ENCODE peak calls at places on chromosome 19, in six cellular contexts. O is IMR-90, R is NB4, G is uterus, W is A549, A is prostate gland. X is an unnamed sample.

GRCh38 chr19:1962674-1963073 is 21.7 kb downstream of the CSNK1G2 start:
- DNase-seq in O (no peak), G (no peak), R (no peak), W (no peak), A (no peak), X (no peak)

GRCh38 chr19:14150770-14151661 is 14.6 kb upstream of the ASF1B start:
- DNase-seq in A (no peak), O (no peak), R (no peak), W (no peak), G (no peak), X (no peak)

GRCh38 chr19:54478677-54479266 is 5.7 kb upstream of the CDC42EP5 start:
- DNase-seq in R (peak), A (no peak), W (peak), G (no peak), O (peak), X (no peak)

GRCh38 chr19:44303305-44303704 is 1.5 kb downstream of the ZNF235 start:
- DNase-seq in G (no peak), R (peak), A (no peak), O (no peak), W (no peak), X (no peak)

GRCh38 chr19:22545751-22546150 is 88.4 kb upstream of the ZNF492 start:
- DNase-seq in W (peak), R (peak), G (peak), O (no peak), A (no peak), X (no peak)

GRCh38 chr19:1013218-1013617 is 7.7 kb downstream of the TMEM259 start:
- DNase-seq in G (no peak), A (no peak), O (no peak), R (no peak), W (no peak), X (no peak)

GRCh38 chr19:18607222-18608101 is 863 bp upstream of the CRLF1 start:
- DNase-seq in A (no peak), R (no peak), W (no peak), G (no peak), O (no peak), X (no peak)

GRCh38 chr19:46716013-46716671 is 772 bp downstream of the PRKD2 start:
- DNase-seq in O (no peak), A (no peak), R (peak), G (no peak), W (no peak), X (peak)

GRCh38 chr19:1987197-1988187 is 28.0 kb downstream of the BTBD2 start:
- DNase-seq in A (no peak), G (no peak), R (peak), O (no peak), W (no peak), X (no peak)

GRCh38 chr19:21128901-21129698 is 12.7 kb upstream of the ZNF431 start:
- DNase-seq in A (no peak), O (no peak), W (no peak), G (no peak), R (no peak), X (no peak)

GRCh38 chr19:45800009-45800553 is 7.4 kb upstream of the DMWD start:
- DNase-seq in W (peak), G (no peak), A (no peak), O (peak), R (peak), X (no peak)

GRCh38 chr19:51407631-51408131 is 9.8 kb downstream of the SIGLEC10 start:
- DNase-seq in R (peak), O (peak), G (no peak), W (peak), A (no peak), X (peak)

GRCh38 chr19:32717496-32717895 is 2.1 kb upstream of the TDRD12 start:
- DNase-seq in A (no peak), R (no peak), G (no peak), W (no peak), O (no peak), X (no peak)

GRCh38 chr19:45473366-45474190 is 5.8 kb downstream of the FOSB start:
- DNase-seq in G (no peak), O (no peak), W (no peak), R (no peak), A (no peak), X (no peak)

GRCh38 chr19:39845621-39846175 is 481 bp downstream of the FBL start:
- DNase-seq in R (peak), A (no peak), G (no peak), W (no peak), O (no peak), X (no peak)

GRCh38 chr19:28483197-28483596 is 729.8 kb downstream of the UQCRFS1 start:
- DNase-seq in R (no peak), A (no peak), G (no peak), O (no peak), W (no peak), X (no peak)

GRCh38 chr19:1789282-1790020 is 22.6 kb downstream of the ATP8B3 start:
- DNase-seq in R (no peak), A (no peak), W (peak), G (no peak), O (no peak), X (no peak)

GRCh38 chr19:9981406-9982260 is 28.7 kb downstream of the COL5A3 start:
- DNase-seq in O (no peak), A (no peak), W (no peak), G (no peak), R (peak), X (no peak)

GRCh38 chr19:46392252-46392801 is 21.0 kb downstream of the CCDC8 start:
- DNase-seq in G (no peak), W (no peak), O (peak), R (peak), A (no peak), X (no peak)

GRCh38 chr19:38315657-38316476 is at the start of gene YIF1B:
- DNase-seq in G (peak), R (peak), W (peak), O (peak), A (peak), X (peak)

GRCh38 chr19:920051-920857 is 3.1 kb downstream of the KISS1R start:
- DNase-seq in G (no peak), O (no peak), W (no peak), R (peak), A (no peak), X (no peak)

GRCh38 chr19:14198384-14199376 is 7.3 kb downstream of the ADGRL1 start:
- DNase-seq in O (no peak), W (peak), G (no peak), R (peak), A (no peak), X (no peak)

GRCh38 chr19:13985771-13986347 is 20.3 kb downstream of the RFX1 start:
- DNase-seq in W (no peak), G (no peak), R (no peak), O (no peak), A (no peak), X (no peak)

GRCh38 chr19:41327076-41327475 is 17.1 kb downstream of the CCDC97 start:
- DNase-seq in R (no peak), A (no peak), W (no peak), O (no peak), G (no peak), X (no peak)

GRCh38 chr19:1066748-1067340 is at the start of gene ARHGAP45:
- DNase-seq in O (no peak), W (no peak), A (no peak), R (peak), G (no peak), X (peak)

GRCh38 chr19:30255783-30256509 is 116.2 kb upstream of the ZNF536 start:
- DNase-seq in W (no peak), O (no peak), A (no peak), G (no peak), R (no peak), X (no peak)

GRCh38 chr19:29516358-29516725 is 9.5 kb upstream of the VSTM2B start:
- DNase-seq in W (no peak), O (no peak), G (no peak), R (no peak), A (no peak), X (no peak)

GRCh38 chr19:50514346-50515167 is 844 bp upstream of the ASPDH start:
- DNase-seq in O (no peak), R (no peak), A (no peak), W (no peak), G (no peak), X (no peak)

GRCh38 chr19:51460164-51460992 is 2.1 kb upstream of the SIGLEC8 start:
- DNase-seq in A (no peak), W (peak), G (no peak), R (peak), O (peak), X (peak)

GRCh38 chr19:54138777-54139256 is 1.3 kb downstream of the CNOT3 start:
- DNase-seq in A (no peak), G (no peak), R (no peak), O (no peak), W (no peak), X (no peak)

GRCh38 chr19:35755550-35756371 is 1.1 kb downstream of the HSPB6 start:
- DNase-seq in G (peak), R (no peak), A (peak), W (no peak), O (peak), X (peak)

GRCh38 chr19:41206926-41207750 is 11.9 kb upstream of the AXL start:
- DNase-seq in R (no peak), W (no peak), O (no peak), G (peak), A (no peak), X (peak)

GRCh38 chr19:28168557-28168956 is 1044.4 kb downstream of the UQCRFS1 start:
- DNase-seq in G (no peak), W (no peak), R (no peak), O (no peak), A (no peak), X (no peak)

GRCh38 chr19:12779162-12779993 is 4.0 kb upstream of the HOOK2 start:
- DNase-seq in G (peak), A (no peak), R (peak), W (peak), O (peak), X (no peak)

GRCh38 chr19:11541238-11541637 is 2.6 kb downstream of the CNN1 start:
- DNase-seq in G (no peak), W (no peak), R (no peak), O (no peak), A (no peak), X (no peak)

GRCh38 chr19:10789876-10790275 is 46.1 kb downstream of the TMED1 start:
- DNase-seq in A (no peak), O (no peak), R (peak), G (no peak), W (no peak), X (no peak)

GRCh38 chr19:2494447-2495129 is 18.7 kb downstream of the GADD45B start:
- DNase-seq in O (peak), R (peak), G (peak), W (peak), A (peak), X (peak)

DNA sequence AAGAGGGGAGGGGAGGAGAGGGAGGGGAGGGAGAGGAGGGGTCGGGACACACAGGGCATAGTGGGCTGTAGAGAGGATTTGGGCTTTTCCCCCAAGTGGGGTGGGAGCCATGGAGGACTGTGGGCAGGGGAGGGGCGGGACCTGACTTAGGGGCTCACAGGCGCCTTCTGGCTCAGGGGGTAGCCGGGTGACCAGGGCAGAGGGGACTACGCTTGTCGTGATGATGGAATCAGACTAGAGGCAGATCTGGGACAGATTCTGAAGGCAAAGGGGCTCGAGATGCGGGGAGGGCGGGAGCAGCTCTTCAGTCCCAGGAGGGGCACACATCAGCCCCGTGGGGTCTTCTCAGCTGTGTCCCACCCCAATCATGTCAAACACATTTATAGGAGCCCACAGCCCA is 13.5 kb downstream of the NDUFA11 start:
- DNase-seq in A (no peak), W (no peak), R (no peak), O (no peak), G (no peak), X (no peak)
- TF ChIP-seq POLR2A in A (no peak), W (no peak), R (no peak), O (no peak), G (no peak), X (no peak)

DNA sequence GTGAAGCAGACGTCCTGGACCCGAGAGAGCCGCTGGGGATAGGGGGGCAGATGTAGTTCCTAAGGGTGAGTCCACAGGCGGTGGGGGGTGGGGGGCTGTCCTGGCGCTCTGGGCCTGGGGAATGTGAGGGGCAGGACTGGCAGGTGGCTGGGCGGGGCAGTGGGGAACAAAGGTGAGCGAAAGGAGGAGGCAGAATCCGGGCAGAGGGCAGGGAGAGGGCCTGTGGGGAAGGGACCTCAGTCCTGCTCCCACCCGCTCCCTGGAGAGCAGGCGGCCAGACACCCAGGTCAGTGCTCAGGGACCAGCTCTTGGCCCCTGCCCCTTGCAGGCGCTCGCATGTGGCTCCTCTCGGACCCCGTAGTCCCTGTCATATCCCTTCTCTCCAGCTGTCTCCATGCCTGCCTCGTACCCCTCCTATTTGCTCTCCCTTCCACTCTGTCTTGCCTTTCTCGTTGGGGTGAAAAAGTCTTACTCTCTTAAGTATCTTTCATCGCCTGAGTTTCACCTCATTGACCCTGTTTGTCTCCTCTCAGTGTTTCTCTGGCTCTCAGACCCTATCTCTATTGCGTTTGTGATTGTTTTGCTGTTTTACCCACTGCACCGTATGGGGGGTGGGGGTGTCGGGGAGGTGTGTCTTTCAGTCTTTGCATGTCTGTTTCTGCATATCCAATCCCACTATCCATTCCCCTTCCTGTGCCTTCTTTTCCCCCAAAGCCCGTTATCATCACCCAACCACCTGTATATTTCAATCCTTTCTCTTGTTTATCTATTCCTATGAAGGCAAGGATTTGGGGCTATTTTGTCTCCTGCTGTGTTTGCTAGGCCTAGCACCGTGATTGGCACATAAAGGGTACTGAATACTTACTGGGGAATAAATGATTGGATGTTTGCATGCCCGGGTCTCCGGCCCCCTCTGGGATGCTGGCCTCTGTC is 5.8 kb downstream of the SPHK2 start:
- DNase-seq in O (no peak), G (no peak), W (no peak), R (peak), A (no peak), X (no peak)
- TF ChIP-seq POLR2A in O (no peak), G (no peak), W (no peak), R (no peak), A (no peak), X (no peak)

DNA sequence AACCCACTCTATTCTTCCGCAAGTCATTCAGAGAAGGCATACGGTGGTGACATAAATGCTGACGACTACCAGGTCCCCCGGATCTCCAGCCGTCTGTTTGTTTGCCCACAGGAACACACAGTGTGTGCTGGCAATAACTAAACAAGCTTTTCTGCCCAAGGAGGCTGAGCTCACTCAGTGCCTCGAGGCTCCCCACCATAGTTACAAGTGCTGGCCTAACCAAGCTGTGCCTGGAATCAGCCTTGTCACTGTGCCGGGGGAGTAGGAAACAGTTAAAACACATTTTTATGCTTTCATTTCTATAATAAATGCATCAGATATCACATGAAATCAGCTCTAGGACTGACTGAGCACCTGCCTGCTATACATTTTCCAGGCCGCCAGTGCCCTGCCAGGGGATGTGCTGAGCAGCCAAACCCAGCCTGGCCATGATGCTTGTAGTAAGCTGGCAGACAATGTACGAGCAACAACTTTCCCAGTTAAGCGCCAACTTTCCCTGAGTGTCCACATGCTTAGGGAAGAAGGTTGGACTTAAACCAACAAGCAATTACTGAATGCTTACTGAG is 28.1 kb downstream of the BRD4 start:
- DNase-seq in W (peak), G (no peak), A (no peak), R (peak), O (no peak), X (no peak)
- TF ChIP-seq POLR2A in W (no peak), G (no peak), A (no peak), R (no peak), O (no peak), X (no peak)

GRCh38 chr19:3838661-3839060 is 30.2 kb downstream of the ZFR2 start:
- DNase-seq in R (no peak), W (no peak), G (no peak), A (no peak), O (no peak), X (no peak)

GRCh38 chr19:3835055-3835435 is 33.8 kb downstream of the ZFR2 start:
- DNase-seq in W (no peak), A (no peak), G (no peak), R (no peak), O (no peak), X (no peak)

GRCh38 chr19:3837332-3837731 is 31.5 kb downstream of the ZFR2 start:
- DNase-seq in O (no peak), A (no peak), G (no peak), W (no peak), R (no peak), X (no peak)

GRCh38 chr19:3836887-3837286 is 32.0 kb downstream of the ZFR2 start:
- DNase-seq in W (no peak), R (no peak), G (no peak), O (no peak), A (no peak), X (no peak)

DNA sequence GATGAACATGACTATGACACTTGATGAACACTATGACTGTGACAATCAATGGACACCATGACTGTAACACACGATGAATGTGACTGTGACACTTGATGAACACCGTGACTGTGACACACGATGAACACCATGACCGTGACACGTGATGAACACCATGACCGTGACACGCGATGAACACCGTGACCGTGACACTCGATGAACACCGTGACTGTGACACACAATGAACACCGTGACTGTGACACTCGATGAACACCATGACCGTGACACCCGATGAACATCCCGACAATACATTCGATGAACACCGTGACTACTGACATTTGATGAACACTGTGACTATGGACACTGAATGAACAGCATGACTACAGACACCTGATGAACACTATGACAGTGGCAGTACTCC is 30.9 kb downstream of the ZFR2 start:
- DNase-seq in A (no peak), W (no peak), G (no peak), R (no peak), O (no peak), X (no peak)
- TF ChIP-seq POLR2A in A (no peak), W (no peak), G (no peak), R (no peak), O (no peak), X (no peak)

DNA sequence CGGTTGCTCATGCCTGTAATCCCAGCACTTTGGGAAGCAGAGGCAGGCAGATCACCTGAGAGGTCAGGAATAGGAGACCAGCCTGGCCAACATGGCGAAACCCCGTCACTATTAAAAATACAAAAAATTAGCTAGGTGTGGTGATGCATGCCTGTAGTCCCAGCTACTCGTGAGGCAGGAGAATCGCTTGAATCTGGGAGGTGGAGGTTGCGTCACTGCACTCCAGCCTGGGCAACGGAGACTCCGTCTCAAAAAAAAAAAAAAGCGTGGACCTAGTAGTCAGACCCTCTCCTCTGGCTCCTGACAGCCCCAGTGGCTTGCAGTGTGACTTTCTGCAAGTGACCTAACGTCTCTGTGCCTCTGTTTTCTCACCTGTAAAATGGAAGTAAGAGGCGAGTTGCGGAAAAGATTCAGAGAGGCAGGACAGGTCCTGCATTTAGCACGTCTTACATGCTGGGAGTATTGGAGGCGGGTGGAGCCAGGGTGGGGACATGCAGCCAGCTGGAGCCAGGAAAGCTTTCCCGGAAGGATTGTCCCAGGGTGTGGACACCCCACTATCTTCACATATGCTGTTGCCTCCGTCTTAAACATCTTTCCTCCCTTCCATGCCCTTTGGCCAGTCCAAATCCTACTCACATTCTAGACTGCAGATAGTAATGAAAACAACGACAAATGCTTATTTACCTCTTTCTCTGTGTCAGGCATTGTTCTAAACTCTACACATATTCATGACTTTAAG is 2.9 kb downstream of the TUBB4A start:
- DNase-seq in A (no peak), G (no peak), R (no peak), O (no peak), W (no peak), X (no peak)
- TF ChIP-seq POLR2A in A (no peak), G (no peak), R (no peak), O (no peak), W (no peak), X (no peak)

GRCh38 chr19:48121909-48122371 is 11.3 kb upstream of the PLA2G4C start:
- DNase-seq in G (peak), W (no peak), R (no peak), O (no peak), A (peak), X (no peak)
- TF ChIP-seq POLR2A in G (no peak), W (no peak), R (no peak), O (no peak), A (no peak), X (no peak)